ENCODE peak calls at places on chromosomes 6 and 20, in eight cellular contexts. One of them, this sample, is unnamed.

GRCh38 chr6:1839315-1839714 is 229.6 kb downstream of the FOXC1 start:
- DNase-seq in activated CD8-positive, alpha-beta T cell treated with anti-CD3 and anti-CD28 coated beads for 36 hours: no peak
- DNase-seq in AG20443: no peak
- DNase-seq in NCI-H1694 treated with DMSO at 0.1 percent for 48 hours: no peak
- DNase-seq in activated CD4-positive, alpha-beta T cell treated with anti-CD3 and anti-CD28 coated beads, Interleukin-2, amount 50 U/mL, for 48 hours: no peak
- DNase-seq in adrenal gland: no peak
- DNase-seq in cerebellar cortex: no peak
- DNase-seq in MM.1S: no peak
- DNase-seq in this sample: no peak

GRCh38 chr6:119562168-119562567 is 212.6 kb upstream of the MAN1A1 start:
- DNase-seq in activated CD8-positive, alpha-beta T cell treated with anti-CD3 and anti-CD28 coated beads for 36 hours: no peak
- DNase-seq in AG20443: no peak
- DNase-seq in NCI-H1694 treated with DMSO at 0.1 percent for 48 hours: no peak
- DNase-seq in activated CD4-positive, alpha-beta T cell treated with anti-CD3 and anti-CD28 coated beads, Interleukin-2, amount 50 U/mL, for 48 hours: no peak
- DNase-seq in adrenal gland: no peak
- DNase-seq in cerebellar cortex: no peak
- DNase-seq in MM.1S: peak
- DNase-seq in this sample: peak

GRCh38 chr20:22810030-22810429 is 225.1 kb upstream of the SSTR4 start:
- DNase-seq in activated CD8-positive, alpha-beta T cell treated with anti-CD3 and anti-CD28 coated beads for 36 hours: no peak
- DNase-seq in AG20443: no peak
- DNase-seq in NCI-H1694 treated with DMSO at 0.1 percent for 48 hours: no peak
- DNase-seq in activated CD4-positive, alpha-beta T cell treated with anti-CD3 and anti-CD28 coated beads, Interleukin-2, amount 50 U/mL, for 48 hours: no peak
- DNase-seq in adrenal gland: no peak
- DNase-seq in cerebellar cortex: no peak
- DNase-seq in MM.1S: no peak
- DNase-seq in this sample: no peak

GRCh38 chr6:28597217-28597835 is 71.6 kb downstream of the GPX5 start:
- DNase-seq in activated CD8-positive, alpha-beta T cell treated with anti-CD3 and anti-CD28 coated beads for 36 hours: peak
- DNase-seq in AG20443: peak
- DNase-seq in NCI-H1694 treated with DMSO at 0.1 percent for 48 hours: peak
- DNase-seq in activated CD4-positive, alpha-beta T cell treated with anti-CD3 and anti-CD28 coated beads, Interleukin-2, amount 50 U/mL, for 48 hours: peak
- DNase-seq in adrenal gland: no peak
- DNase-seq in cerebellar cortex: peak
- DNase-seq in MM.1S: no peak
- DNase-seq in this sample: peak

GRCh38 chr6:141183368-141183767 is 949.4 kb upstream of the GJE1 start:
- DNase-seq in activated CD8-positive, alpha-beta T cell treated with anti-CD3 and anti-CD28 coated beads for 36 hours: no peak
- DNase-seq in AG20443: no peak
- DNase-seq in NCI-H1694 treated with DMSO at 0.1 percent for 48 hours: no peak
- DNase-seq in activated CD4-positive, alpha-beta T cell treated with anti-CD3 and anti-CD28 coated beads, Interleukin-2, amount 50 U/mL, for 48 hours: no peak
- DNase-seq in adrenal gland: no peak
- DNase-seq in cerebellar cortex: no peak
- DNase-seq in MM.1S: no peak
- DNase-seq in this sample: no peak

GRCh38 chr20:49853640-49854039 is 41.0 kb downstream of the SLC9A8 start:
- DNase-seq in activated CD8-positive, alpha-beta T cell treated with anti-CD3 and anti-CD28 coated beads for 36 hours: no peak
- DNase-seq in AG20443: peak
- DNase-seq in NCI-H1694 treated with DMSO at 0.1 percent for 48 hours: no peak
- DNase-seq in activated CD4-positive, alpha-beta T cell treated with anti-CD3 and anti-CD28 coated beads, Interleukin-2, amount 50 U/mL, for 48 hours: no peak
- DNase-seq in adrenal gland: peak
- DNase-seq in cerebellar cortex: peak
- DNase-seq in MM.1S: no peak
- DNase-seq in this sample: peak

GRCh38 chr6:169850746-169851145 is 99.3 kb downstream of the ERMARD start:
- DNase-seq in activated CD8-positive, alpha-beta T cell treated with anti-CD3 and anti-CD28 coated beads for 36 hours: no peak
- DNase-seq in AG20443: no peak
- DNase-seq in NCI-H1694 treated with DMSO at 0.1 percent for 48 hours: no peak
- DNase-seq in activated CD4-positive, alpha-beta T cell treated with anti-CD3 and anti-CD28 coated beads, Interleukin-2, amount 50 U/mL, for 48 hours: no peak
- DNase-seq in adrenal gland: peak
- DNase-seq in cerebellar cortex: no peak
- DNase-seq in MM.1S: no peak
- DNase-seq in this sample: no peak

GRCh38 chr6:127118505-127119360 is at the start of gene RSPO3:
- DNase-seq in activated CD8-positive, alpha-beta T cell treated with anti-CD3 and anti-CD28 coated beads for 36 hours: peak
- DNase-seq in AG20443: peak
- DNase-seq in NCI-H1694 treated with DMSO at 0.1 percent for 48 hours: no peak
- DNase-seq in activated CD4-positive, alpha-beta T cell treated with anti-CD3 and anti-CD28 coated beads, Interleukin-2, amount 50 U/mL, for 48 hours: peak
- DNase-seq in adrenal gland: no peak
- DNase-seq in cerebellar cortex: peak
- DNase-seq in MM.1S: peak
- DNase-seq in this sample: peak

GRCh38 chr6:16694789-16695188 is 66.5 kb downstream of the ATXN1 start:
- DNase-seq in activated CD8-positive, alpha-beta T cell treated with anti-CD3 and anti-CD28 coated beads for 36 hours: peak
- DNase-seq in AG20443: no peak
- DNase-seq in NCI-H1694 treated with DMSO at 0.1 percent for 48 hours: no peak
- DNase-seq in activated CD4-positive, alpha-beta T cell treated with anti-CD3 and anti-CD28 coated beads, Interleukin-2, amount 50 U/mL, for 48 hours: no peak
- DNase-seq in adrenal gland: no peak
- DNase-seq in cerebellar cortex: no peak
- DNase-seq in MM.1S: no peak
- DNase-seq in this sample: no peak

GRCh38 chr6:106894978-106895702 is 79.4 kb downstream of the CD24 start:
- DNase-seq in activated CD8-positive, alpha-beta T cell treated with anti-CD3 and anti-CD28 coated beads for 36 hours: no peak
- DNase-seq in AG20443: no peak
- DNase-seq in NCI-H1694 treated with DMSO at 0.1 percent for 48 hours: no peak
- DNase-seq in activated CD4-positive, alpha-beta T cell treated with anti-CD3 and anti-CD28 coated beads, Interleukin-2, amount 50 U/mL, for 48 hours: no peak
- DNase-seq in adrenal gland: no peak
- DNase-seq in cerebellar cortex: no peak
- DNase-seq in MM.1S: no peak
- DNase-seq in this sample: peak

GRCh38 chr20:10597637-10598036 is 76.2 kb downstream of the JAG1 start:
- DNase-seq in activated CD8-positive, alpha-beta T cell treated with anti-CD3 and anti-CD28 coated beads for 36 hours: no peak
- DNase-seq in AG20443: no peak
- DNase-seq in NCI-H1694 treated with DMSO at 0.1 percent for 48 hours: no peak
- DNase-seq in activated CD4-positive, alpha-beta T cell treated with anti-CD3 and anti-CD28 coated beads, Interleukin-2, amount 50 U/mL, for 48 hours: no peak
- DNase-seq in adrenal gland: no peak
- DNase-seq in cerebellar cortex: no peak
- DNase-seq in MM.1S: no peak
- DNase-seq in this sample: no peak

GRCh38 chr6:26033132-26033941 is 53.9 kb upstream of the HFE start:
- DNase-seq in activated CD8-positive, alpha-beta T cell treated with anti-CD3 and anti-CD28 coated beads for 36 hours: peak
- DNase-seq in AG20443: peak
- DNase-seq in NCI-H1694 treated with DMSO at 0.1 percent for 48 hours: no peak
- DNase-seq in activated CD4-positive, alpha-beta T cell treated with anti-CD3 and anti-CD28 coated beads, Interleukin-2, amount 50 U/mL, for 48 hours: peak
- DNase-seq in adrenal gland: peak
- DNase-seq in cerebellar cortex: peak
- DNase-seq in MM.1S: peak
- DNase-seq in this sample: peak

GRCh38 chr6:134063121-134063965 is 10.9 kb upstream of the SLC2A12 start:
- DNase-seq in activated CD8-positive, alpha-beta T cell treated with anti-CD3 and anti-CD28 coated beads for 36 hours: no peak
- DNase-seq in AG20443: no peak
- DNase-seq in NCI-H1694 treated with DMSO at 0.1 percent for 48 hours: peak
- DNase-seq in activated CD4-positive, alpha-beta T cell treated with anti-CD3 and anti-CD28 coated beads, Interleukin-2, amount 50 U/mL, for 48 hours: no peak
- DNase-seq in adrenal gland: no peak
- DNase-seq in cerebellar cortex: no peak
- DNase-seq in MM.1S: no peak
- DNase-seq in this sample: peak

GRCh38 chr6:4727671-4728435 is 48.4 kb upstream of the CDYL start:
- DNase-seq in activated CD8-positive, alpha-beta T cell treated with anti-CD3 and anti-CD28 coated beads for 36 hours: peak
- DNase-seq in AG20443: peak
- DNase-seq in NCI-H1694 treated with DMSO at 0.1 percent for 48 hours: peak
- DNase-seq in activated CD4-positive, alpha-beta T cell treated with anti-CD3 and anti-CD28 coated beads, Interleukin-2, amount 50 U/mL, for 48 hours: no peak
- DNase-seq in adrenal gland: no peak
- DNase-seq in cerebellar cortex: no peak
- DNase-seq in MM.1S: peak
- DNase-seq in this sample: peak

GRCh38 chr6:121506761-121507754 is 71.6 kb downstream of the GJA1 start:
- DNase-seq in activated CD8-positive, alpha-beta T cell treated with anti-CD3 and anti-CD28 coated beads for 36 hours: no peak
- DNase-seq in AG20443: peak
- DNase-seq in NCI-H1694 treated with DMSO at 0.1 percent for 48 hours: no peak
- DNase-seq in activated CD4-positive, alpha-beta T cell treated with anti-CD3 and anti-CD28 coated beads, Interleukin-2, amount 50 U/mL, for 48 hours: no peak
- DNase-seq in adrenal gland: peak
- DNase-seq in cerebellar cortex: no peak
- DNase-seq in MM.1S: no peak
- DNase-seq in this sample: peak

GRCh38 chr6:132072831-132073230 is 121.7 kb upstream of the CCN2 start:
- DNase-seq in activated CD8-positive, alpha-beta T cell treated with anti-CD3 and anti-CD28 coated beads for 36 hours: no peak
- DNase-seq in AG20443: peak
- DNase-seq in NCI-H1694 treated with DMSO at 0.1 percent for 48 hours: no peak
- DNase-seq in activated CD4-positive, alpha-beta T cell treated with anti-CD3 and anti-CD28 coated beads, Interleukin-2, amount 50 U/mL, for 48 hours: no peak
- DNase-seq in adrenal gland: no peak
- DNase-seq in cerebellar cortex: no peak
- DNase-seq in MM.1S: no peak
- DNase-seq in this sample: no peak

GRCh38 chr6:111482236-111482958 is 621 bp downstream of the REV3L start:
- DNase-seq in activated CD8-positive, alpha-beta T cell treated with anti-CD3 and anti-CD28 coated beads for 36 hours: peak
- DNase-seq in AG20443: peak
- DNase-seq in NCI-H1694 treated with DMSO at 0.1 percent for 48 hours: peak
- DNase-seq in activated CD4-positive, alpha-beta T cell treated with anti-CD3 and anti-CD28 coated beads, Interleukin-2, amount 50 U/mL, for 48 hours: peak
- DNase-seq in adrenal gland: peak
- DNase-seq in cerebellar cortex: peak
- DNase-seq in MM.1S: peak
- DNase-seq in this sample: peak

GRCh38 chr6:39800388-39801032 is 8.3 kb downstream of the DAAM2 start:
- DNase-seq in activated CD8-positive, alpha-beta T cell treated with anti-CD3 and anti-CD28 coated beads for 36 hours: no peak
- DNase-seq in AG20443: no peak
- DNase-seq in NCI-H1694 treated with DMSO at 0.1 percent for 48 hours: no peak
- DNase-seq in activated CD4-positive, alpha-beta T cell treated with anti-CD3 and anti-CD28 coated beads, Interleukin-2, amount 50 U/mL, for 48 hours: no peak
- DNase-seq in adrenal gland: no peak
- DNase-seq in cerebellar cortex: no peak
- DNase-seq in MM.1S: no peak
- DNase-seq in this sample: no peak

GRCh38 chr20:15594296-15594695 is 979.0 kb downstream of the KIF16B start:
- DNase-seq in activated CD8-positive, alpha-beta T cell treated with anti-CD3 and anti-CD28 coated beads for 36 hours: no peak
- DNase-seq in AG20443: no peak
- DNase-seq in NCI-H1694 treated with DMSO at 0.1 percent for 48 hours: no peak
- DNase-seq in activated CD4-positive, alpha-beta T cell treated with anti-CD3 and anti-CD28 coated beads, Interleukin-2, amount 50 U/mL, for 48 hours: no peak
- DNase-seq in adrenal gland: no peak
- DNase-seq in cerebellar cortex: no peak
- DNase-seq in MM.1S: no peak
- DNase-seq in this sample: no peak

GRCh38 chr6:74128536-74128935 is 432.5 kb downstream of the CD109 start:
- DNase-seq in activated CD8-positive, alpha-beta T cell treated with anti-CD3 and anti-CD28 coated beads for 36 hours: no peak
- DNase-seq in AG20443: peak
- DNase-seq in NCI-H1694 treated with DMSO at 0.1 percent for 48 hours: no peak
- DNase-seq in activated CD4-positive, alpha-beta T cell treated with anti-CD3 and anti-CD28 coated beads, Interleukin-2, amount 50 U/mL, for 48 hours: no peak
- DNase-seq in adrenal gland: no peak
- DNase-seq in cerebellar cortex: no peak
- DNase-seq in MM.1S: no peak
- DNase-seq in this sample: peak

GRCh38 chr6:1607236-1607556 is 2.5 kb upstream of the FOXC1 start:
- DNase-seq in activated CD8-positive, alpha-beta T cell treated with anti-CD3 and anti-CD28 coated beads for 36 hours: no peak
- DNase-seq in AG20443: no peak
- DNase-seq in NCI-H1694 treated with DMSO at 0.1 percent for 48 hours: no peak
- DNase-seq in activated CD4-positive, alpha-beta T cell treated with anti-CD3 and anti-CD28 coated beads, Interleukin-2, amount 50 U/mL, for 48 hours: no peak
- DNase-seq in adrenal gland: no peak
- DNase-seq in cerebellar cortex: no peak
- DNase-seq in MM.1S: no peak
- DNase-seq in this sample: no peak